ENCODE peak calls at places on chromosomes 13 and 19, in four cellular contexts. J, L, Z and C are unnamed samples.

GRCh38 chr13:52845334-52845761 is 3.1 kb downstream of the PCDH8 start:
- DNase-seq in J (no peak), L (no peak), Z (peak), C (no peak)

GRCh38 chr19:572891-573825 is 762 bp downstream of the BSG start:
- DNase-seq in J (no peak), L (peak), Z (no peak), C (no peak)

GRCh38 chr19:30066781-30067759 is 125.0 kb downstream of the URI1 start:
- DNase-seq in J (no peak), L (no peak), Z (no peak), C (no peak)

GRCh38 chr13:21663197-21663596 is 7.7 kb upstream of the FGF9 start:
- DNase-seq in J (no peak), L (no peak), Z (no peak), C (no peak)

GRCh38 chr19:33055718-33056117 is 9.0 kb downstream of the RHPN2 start:
- DNase-seq in J (no peak), L (no peak), Z (no peak), C (no peak)

GRCh38 chr19:45968626-45969025 is 5.0 kb downstream of the NOVA2 start:
- DNase-seq in J (no peak), L (no peak), Z (no peak), C (no peak)

GRCh38 chr19:45001087-45001739 is at the start of gene RELB:
- DNase-seq in J (peak), L (peak), Z (peak), C (peak)

GRCh38 chr13:107025991-107026390 is 458.1 kb upstream of the ARGLU1 start:
- DNase-seq in J (no peak), L (no peak), Z (no peak), C (no peak)

GRCh38 chr19:12840091-12841079 is 2.1 kb downstream of the MAST1 start:
- DNase-seq in J (peak), L (peak), Z (no peak), C (no peak)

GRCh38 chr19:38837656-38838121 is 6.1 kb upstream of the ECH1 start:
- DNase-seq in J (no peak), L (no peak), Z (no peak), C (no peak)

GRCh38 chr19:4391701-4392543 is 8.4 kb downstream of the SH3GL1 start:
- DNase-seq in J (no peak), L (peak), Z (no peak), C (no peak)